ENCODE peak calls at places on chromosomes 3 and 15, in nine cellular contexts. One of them, this sample, is unnamed.

GRCh38 chr3:138118863-138119766 is 3.7 kb upstream of the DZIP1L start:
- DNase-seq in esophagus squamous epithelium: no peak
- DNase-seq in pons: peak; percentile 74
- DNase-seq in GM20000: peak; percentile 79
- DNase-seq in activated effector memory CD4-positive, alpha-beta T cell treated with Interleukin-2 at 50 U/mL for 16 hours: peak; percentile 28
- DNase-seq in omental fat pad: peak; percentile 75
- DNase-seq in AML-193: peak; percentile 71
- DNase-seq in stimulated activated naive CD8-positive, alpha-beta T cell treated with anti-CD3 and anti-CD28 coated beads, Interleukin-15, Interleukin-2, amounts not matched to agents 100 U/mL and 50 U/mL, for 24 hours: peak; percentile 71
- DNase-seq in GM13977: peak; percentile 72
- DNase-seq in this sample: no peak

GRCh38 chr3:72082121-72082715 is 297.3 kb upstream of the PROK2 start:
- DNase-seq in esophagus squamous epithelium: no peak
- DNase-seq in pons: peak; percentile 32
- DNase-seq in GM20000: peak; percentile 81
- DNase-seq in activated effector memory CD4-positive, alpha-beta T cell treated with Interleukin-2 at 50 U/mL for 16 hours: no peak
- DNase-seq in omental fat pad: no peak
- DNase-seq in AML-193: peak; percentile 100
- DNase-seq in stimulated activated naive CD8-positive, alpha-beta T cell treated with anti-CD3 and anti-CD28 coated beads, Interleukin-15, Interleukin-2, amounts not matched to agents 100 U/mL and 50 U/mL, for 24 hours: no peak
- DNase-seq in GM13977: peak; percentile 77
- DNase-seq in this sample: no peak

GRCh38 chr3:143221446-143221845 is 101.9 kb downstream of the CHST2 start:
- DNase-seq in esophagus squamous epithelium: no peak
- DNase-seq in pons: no peak
- DNase-seq in GM20000: no peak
- DNase-seq in activated effector memory CD4-positive, alpha-beta T cell treated with Interleukin-2 at 50 U/mL for 16 hours: no peak
- DNase-seq in omental fat pad: no peak
- DNase-seq in AML-193: no peak
- DNase-seq in stimulated activated naive CD8-positive, alpha-beta T cell treated with anti-CD3 and anti-CD28 coated beads, Interleukin-15, Interleukin-2, amounts not matched to agents 100 U/mL and 50 U/mL, for 24 hours: no peak
- DNase-seq in GM13977: no peak
- DNase-seq in this sample: no peak

GRCh38 chr3:127668906-127669305 is 3.8 kb upstream of the ABTB1 start:
- DNase-seq in esophagus squamous epithelium: no peak
- DNase-seq in pons: no peak
- DNase-seq in GM20000: no peak
- DNase-seq in activated effector memory CD4-positive, alpha-beta T cell treated with Interleukin-2 at 50 U/mL for 16 hours: no peak
- DNase-seq in omental fat pad: no peak
- DNase-seq in AML-193: no peak
- DNase-seq in stimulated activated naive CD8-positive, alpha-beta T cell treated with anti-CD3 and anti-CD28 coated beads, Interleukin-15, Interleukin-2, amounts not matched to agents 100 U/mL and 50 U/mL, for 24 hours: no peak
- DNase-seq in GM13977: no peak
- DNase-seq in this sample: no peak

GRCh38 chr3:101099791-101100190 is 106.6 kb upstream of the ABI3BP start:
- DNase-seq in esophagus squamous epithelium: no peak
- DNase-seq in pons: no peak
- DNase-seq in GM20000: no peak
- DNase-seq in activated effector memory CD4-positive, alpha-beta T cell treated with Interleukin-2 at 50 U/mL for 16 hours: no peak
- DNase-seq in omental fat pad: no peak
- DNase-seq in AML-193: no peak
- DNase-seq in stimulated activated naive CD8-positive, alpha-beta T cell treated with anti-CD3 and anti-CD28 coated beads, Interleukin-15, Interleukin-2, amounts not matched to agents 100 U/mL and 50 U/mL, for 24 hours: no peak
- DNase-seq in GM13977: no peak
- DNase-seq in this sample: no peak

GRCh38 chr3:12663311-12663935 is 494 bp downstream of the RAF1 start:
- DNase-seq in esophagus squamous epithelium: no peak
- DNase-seq in pons: no peak
- DNase-seq in GM20000: peak; percentile 59
- DNase-seq in activated effector memory CD4-positive, alpha-beta T cell treated with Interleukin-2 at 50 U/mL for 16 hours: no peak
- DNase-seq in omental fat pad: no peak
- DNase-seq in AML-193: no peak
- DNase-seq in stimulated activated naive CD8-positive, alpha-beta T cell treated with anti-CD3 and anti-CD28 coated beads, Interleukin-15, Interleukin-2, amounts not matched to agents 100 U/mL and 50 U/mL, for 24 hours: peak; percentile 53
- DNase-seq in GM13977: no peak
- DNase-seq in this sample: no peak

GRCh38 chr3:39148116-39149058 is 5.0 kb downstream of the CSRNP1 start:
- DNase-seq in esophagus squamous epithelium: no peak
- DNase-seq in pons: no peak
- DNase-seq in GM20000: peak; percentile 58
- DNase-seq in activated effector memory CD4-positive, alpha-beta T cell treated with Interleukin-2 at 50 U/mL for 16 hours: no peak
- DNase-seq in omental fat pad: no peak
- DNase-seq in AML-193: no peak
- DNase-seq in stimulated activated naive CD8-positive, alpha-beta T cell treated with anti-CD3 and anti-CD28 coated beads, Interleukin-15, Interleukin-2, amounts not matched to agents 100 U/mL and 50 U/mL, for 24 hours: no peak
- DNase-seq in GM13977: peak; percentile 55
- DNase-seq in this sample: no peak

GRCh38 chr3:66110840-66111239 is 72.1 kb upstream of the MAGI1 start:
- DNase-seq in esophagus squamous epithelium: no peak
- DNase-seq in pons: no peak
- DNase-seq in GM20000: no peak
- DNase-seq in activated effector memory CD4-positive, alpha-beta T cell treated with Interleukin-2 at 50 U/mL for 16 hours: no peak
- DNase-seq in omental fat pad: no peak
- DNase-seq in AML-193: no peak
- DNase-seq in stimulated activated naive CD8-positive, alpha-beta T cell treated with anti-CD3 and anti-CD28 coated beads, Interleukin-15, Interleukin-2, amounts not matched to agents 100 U/mL and 50 U/mL, for 24 hours: no peak
- DNase-seq in GM13977: no peak
- DNase-seq in this sample: no peak

GRCh38 chr3:30894521-30895289 is at the start of gene GADL1:
- DNase-seq in esophagus squamous epithelium: no peak
- DNase-seq in pons: no peak
- DNase-seq in GM20000: peak; percentile 13
- DNase-seq in activated effector memory CD4-positive, alpha-beta T cell treated with Interleukin-2 at 50 U/mL for 16 hours: no peak
- DNase-seq in omental fat pad: no peak
- DNase-seq in AML-193: no peak
- DNase-seq in stimulated activated naive CD8-positive, alpha-beta T cell treated with anti-CD3 and anti-CD28 coated beads, Interleukin-15, Interleukin-2, amounts not matched to agents 100 U/mL and 50 U/mL, for 24 hours: peak; percentile 24
- DNase-seq in GM13977: peak; percentile 28
- DNase-seq in this sample: no peak

GRCh38 chr15:67048281-67049279 is 16.8 kb upstream of the SMAD3 start:
- DNase-seq in esophagus squamous epithelium: no peak
- DNase-seq in pons: no peak
- DNase-seq in GM20000: no peak
- DNase-seq in activated effector memory CD4-positive, alpha-beta T cell treated with Interleukin-2 at 50 U/mL for 16 hours: no peak
- DNase-seq in omental fat pad: no peak
- DNase-seq in AML-193: no peak
- DNase-seq in stimulated activated naive CD8-positive, alpha-beta T cell treated with anti-CD3 and anti-CD28 coated beads, Interleukin-15, Interleukin-2, amounts not matched to agents 100 U/mL and 50 U/mL, for 24 hours: no peak
- DNase-seq in GM13977: no peak
- DNase-seq in this sample: peak; percentile 76

GRCh38 chr3:129824926-129825541 is 68.5 kb downstream of the TMCC1 start:
- DNase-seq in esophagus squamous epithelium: no peak
- DNase-seq in pons: peak; percentile 67
- DNase-seq in GM20000: peak; percentile 37
- DNase-seq in activated effector memory CD4-positive, alpha-beta T cell treated with Interleukin-2 at 50 U/mL for 16 hours: no peak
- DNase-seq in omental fat pad: no peak
- DNase-seq in AML-193: peak; percentile 62
- DNase-seq in stimulated activated naive CD8-positive, alpha-beta T cell treated with anti-CD3 and anti-CD28 coated beads, Interleukin-15, Interleukin-2, amounts not matched to agents 100 U/mL and 50 U/mL, for 24 hours: peak; percentile 62
- DNase-seq in GM13977: peak; percentile 37
- DNase-seq in this sample: peak; percentile 38

GRCh38 chr3:127595303-127595702 is 2.9 kb upstream of the MCM2 start:
- DNase-seq in esophagus squamous epithelium: no peak
- DNase-seq in pons: no peak
- DNase-seq in GM20000: no peak
- DNase-seq in activated effector memory CD4-positive, alpha-beta T cell treated with Interleukin-2 at 50 U/mL for 16 hours: no peak
- DNase-seq in omental fat pad: no peak
- DNase-seq in AML-193: no peak
- DNase-seq in stimulated activated naive CD8-positive, alpha-beta T cell treated with anti-CD3 and anti-CD28 coated beads, Interleukin-15, Interleukin-2, amounts not matched to agents 100 U/mL and 50 U/mL, for 24 hours: no peak
- DNase-seq in GM13977: no peak
- DNase-seq in this sample: no peak

GRCh38 chr3:32373844-32374243 is 17.8 kb upstream of the CMTM7 start:
- DNase-seq in esophagus squamous epithelium: no peak
- DNase-seq in pons: no peak
- DNase-seq in GM20000: no peak
- DNase-seq in activated effector memory CD4-positive, alpha-beta T cell treated with Interleukin-2 at 50 U/mL for 16 hours: no peak
- DNase-seq in omental fat pad: no peak
- DNase-seq in AML-193: no peak
- DNase-seq in stimulated activated naive CD8-positive, alpha-beta T cell treated with anti-CD3 and anti-CD28 coated beads, Interleukin-15, Interleukin-2, amounts not matched to agents 100 U/mL and 50 U/mL, for 24 hours: no peak
- DNase-seq in GM13977: no peak
- DNase-seq in this sample: no peak

GRCh38 chr15:41154412-41154811 is 38.3 kb upstream of the INO80 start:
- DNase-seq in esophagus squamous epithelium: no peak
- DNase-seq in pons: no peak
- DNase-seq in GM20000: no peak
- DNase-seq in activated effector memory CD4-positive, alpha-beta T cell treated with Interleukin-2 at 50 U/mL for 16 hours: no peak
- DNase-seq in omental fat pad: no peak
- DNase-seq in AML-193: no peak
- DNase-seq in stimulated activated naive CD8-positive, alpha-beta T cell treated with anti-CD3 and anti-CD28 coated beads, Interleukin-15, Interleukin-2, amounts not matched to agents 100 U/mL and 50 U/mL, for 24 hours: no peak
- DNase-seq in GM13977: no peak
- DNase-seq in this sample: no peak

GRCh38 chr3:122021811-122022401 is at the start of gene ILDR1:
- DNase-seq in esophagus squamous epithelium: no peak
- DNase-seq in pons: no peak
- DNase-seq in GM20000: peak; percentile 76
- DNase-seq in activated effector memory CD4-positive, alpha-beta T cell treated with Interleukin-2 at 50 U/mL for 16 hours: no peak
- DNase-seq in omental fat pad: no peak
- DNase-seq in AML-193: no peak
- DNase-seq in stimulated activated naive CD8-positive, alpha-beta T cell treated with anti-CD3 and anti-CD28 coated beads, Interleukin-15, Interleukin-2, amounts not matched to agents 100 U/mL and 50 U/mL, for 24 hours: peak; percentile 25
- DNase-seq in GM13977: peak; percentile 62
- DNase-seq in this sample: no peak

GRCh38 chr15:58918239-58918638 is 15.2 kb downstream of the SLTM start:
- DNase-seq in esophagus squamous epithelium: no peak
- DNase-seq in pons: no peak
- DNase-seq in GM20000: no peak
- DNase-seq in activated effector memory CD4-positive, alpha-beta T cell treated with Interleukin-2 at 50 U/mL for 16 hours: no peak
- DNase-seq in omental fat pad: no peak
- DNase-seq in AML-193: no peak
- DNase-seq in stimulated activated naive CD8-positive, alpha-beta T cell treated with anti-CD3 and anti-CD28 coated beads, Interleukin-15, Interleukin-2, amounts not matched to agents 100 U/mL and 50 U/mL, for 24 hours: no peak
- DNase-seq in GM13977: no peak
- DNase-seq in this sample: no peak

GRCh38 chr3:37154668-37155319 is 19.6 kb downstream of the LRRFIP2 start:
- DNase-seq in esophagus squamous epithelium: no peak
- DNase-seq in pons: no peak
- DNase-seq in GM20000: no peak
- DNase-seq in activated effector memory CD4-positive, alpha-beta T cell treated with Interleukin-2 at 50 U/mL for 16 hours: no peak
- DNase-seq in omental fat pad: no peak
- DNase-seq in AML-193: no peak
- DNase-seq in stimulated activated naive CD8-positive, alpha-beta T cell treated with anti-CD3 and anti-CD28 coated beads, Interleukin-15, Interleukin-2, amounts not matched to agents 100 U/mL and 50 U/mL, for 24 hours: no peak
- DNase-seq in GM13977: no peak
- DNase-seq in this sample: no peak

GRCh38 chr15:27827336-27827735 is 271.8 kb downstream of the OCA2 start:
- DNase-seq in esophagus squamous epithelium: no peak
- DNase-seq in pons: no peak
- DNase-seq in GM20000: no peak
- DNase-seq in activated effector memory CD4-positive, alpha-beta T cell treated with Interleukin-2 at 50 U/mL for 16 hours: no peak
- DNase-seq in omental fat pad: no peak
- DNase-seq in AML-193: no peak
- DNase-seq in stimulated activated naive CD8-positive, alpha-beta T cell treated with anti-CD3 and anti-CD28 coated beads, Interleukin-15, Interleukin-2, amounts not matched to agents 100 U/mL and 50 U/mL, for 24 hours: no peak
- DNase-seq in GM13977: no peak
- DNase-seq in this sample: no peak

GRCh38 chr3:126339466-126339865 is 17.7 kb downstream of the KLF15 start:
- DNase-seq in esophagus squamous epithelium: no peak
- DNase-seq in pons: no peak
- DNase-seq in GM20000: no peak
- DNase-seq in activated effector memory CD4-positive, alpha-beta T cell treated with Interleukin-2 at 50 U/mL for 16 hours: no peak
- DNase-seq in omental fat pad: no peak
- DNase-seq in AML-193: no peak
- DNase-seq in stimulated activated naive CD8-positive, alpha-beta T cell treated with anti-CD3 and anti-CD28 coated beads, Interleukin-15, Interleukin-2, amounts not matched to agents 100 U/mL and 50 U/mL, for 24 hours: no peak
- DNase-seq in GM13977: no peak
- DNase-seq in this sample: no peak

GRCh38 chr15:90190606-90191343 is 10.4 kb upstream of the SEMA4B start:
- DNase-seq in esophagus squamous epithelium: no peak
- DNase-seq in pons: no peak
- DNase-seq in GM20000: peak; percentile 59
- DNase-seq in activated effector memory CD4-positive, alpha-beta T cell treated with Interleukin-2 at 50 U/mL for 16 hours: no peak
- DNase-seq in omental fat pad: no peak
- DNase-seq in AML-193: no peak
- DNase-seq in stimulated activated naive CD8-positive, alpha-beta T cell treated with anti-CD3 and anti-CD28 coated beads, Interleukin-15, Interleukin-2, amounts not matched to agents 100 U/mL and 50 U/mL, for 24 hours: no peak
- DNase-seq in GM13977: no peak
- DNase-seq in this sample: no peak

GRCh38 chr15:101476756-101477155 is 12.8 kb downstream of the PCSK6 start:
- DNase-seq in esophagus squamous epithelium: no peak
- DNase-seq in pons: no peak
- DNase-seq in GM20000: no peak
- DNase-seq in activated effector memory CD4-positive, alpha-beta T cell treated with Interleukin-2 at 50 U/mL for 16 hours: no peak
- DNase-seq in omental fat pad: no peak
- DNase-seq in AML-193: no peak
- DNase-seq in stimulated activated naive CD8-positive, alpha-beta T cell treated with anti-CD3 and anti-CD28 coated beads, Interleukin-15, Interleukin-2, amounts not matched to agents 100 U/mL and 50 U/mL, for 24 hours: no peak
- DNase-seq in GM13977: no peak
- DNase-seq in this sample: no peak

GRCh38 chr3:23662079-23662617 is 143.6 kb upstream of the UBE2E1 start:
- DNase-seq in esophagus squamous epithelium: no peak
- DNase-seq in pons: no peak
- DNase-seq in GM20000: no peak
- DNase-seq in activated effector memory CD4-positive, alpha-beta T cell treated with Interleukin-2 at 50 U/mL for 16 hours: no peak
- DNase-seq in omental fat pad: no peak
- DNase-seq in AML-193: no peak
- DNase-seq in stimulated activated naive CD8-positive, alpha-beta T cell treated with anti-CD3 and anti-CD28 coated beads, Interleukin-15, Interleukin-2, amounts not matched to agents 100 U/mL and 50 U/mL, for 24 hours: no peak
- DNase-seq in GM13977: no peak
- DNase-seq in this sample: no peak

GRCh38 chr15:69679623-69680228 is 227.1 kb downstream of the RPLP1 start:
- DNase-seq in esophagus squamous epithelium: no peak
- DNase-seq in pons: no peak
- DNase-seq in GM20000: peak; percentile 63
- DNase-seq in activated effector memory CD4-positive, alpha-beta T cell treated with Interleukin-2 at 50 U/mL for 16 hours: no peak
- DNase-seq in omental fat pad: no peak
- DNase-seq in AML-193: no peak
- DNase-seq in stimulated activated naive CD8-positive, alpha-beta T cell treated with anti-CD3 and anti-CD28 coated beads, Interleukin-15, Interleukin-2, amounts not matched to agents 100 U/mL and 50 U/mL, for 24 hours: peak; percentile 71
- DNase-seq in GM13977: peak; percentile 58
- DNase-seq in this sample: no peak

GRCh38 chr3:108407858-108408257 is 102.5 kb downstream of the MYH15 start:
- DNase-seq in esophagus squamous epithelium: no peak
- DNase-seq in pons: no peak
- DNase-seq in GM20000: no peak
- DNase-seq in activated effector memory CD4-positive, alpha-beta T cell treated with Interleukin-2 at 50 U/mL for 16 hours: no peak
- DNase-seq in omental fat pad: no peak
- DNase-seq in AML-193: peak; percentile 46
- DNase-seq in stimulated activated naive CD8-positive, alpha-beta T cell treated with anti-CD3 and anti-CD28 coated beads, Interleukin-15, Interleukin-2, amounts not matched to agents 100 U/mL and 50 U/mL, for 24 hours: no peak
- DNase-seq in GM13977: no peak
- DNase-seq in this sample: no peak

GRCh38 chr3:47455806-47456452 is 19.8 kb downstream of the SCAP start:
- DNase-seq in esophagus squamous epithelium: no peak
- DNase-seq in pons: no peak
- DNase-seq in GM20000: no peak
- DNase-seq in activated effector memory CD4-positive, alpha-beta T cell treated with Interleukin-2 at 50 U/mL for 16 hours: no peak
- DNase-seq in omental fat pad: no peak
- DNase-seq in AML-193: peak; percentile 11
- DNase-seq in stimulated activated naive CD8-positive, alpha-beta T cell treated with anti-CD3 and anti-CD28 coated beads, Interleukin-15, Interleukin-2, amounts not matched to agents 100 U/mL and 50 U/mL, for 24 hours: no peak
- DNase-seq in GM13977: no peak
- DNase-seq in this sample: no peak

GRCh38 chr3:122572940-122573412 is 4.5 kb upstream of the PARP15 start:
- DNase-seq in esophagus squamous epithelium: no peak
- DNase-seq in pons: no peak
- DNase-seq in GM20000: peak; percentile 54
- DNase-seq in activated effector memory CD4-positive, alpha-beta T cell treated with Interleukin-2 at 50 U/mL for 16 hours: peak; percentile 17
- DNase-seq in omental fat pad: no peak
- DNase-seq in AML-193: peak; percentile 36
- DNase-seq in stimulated activated naive CD8-positive, alpha-beta T cell treated with anti-CD3 and anti-CD28 coated beads, Interleukin-15, Interleukin-2, amounts not matched to agents 100 U/mL and 50 U/mL, for 24 hours: peak; percentile 42
- DNase-seq in GM13977: no peak
- DNase-seq in this sample: no peak

GRCh38 chr15:47411733-47412530 is 305.4 kb upstream of the SEMA6D start:
- DNase-seq in esophagus squamous epithelium: no peak
- DNase-seq in pons: peak; percentile 13
- DNase-seq in GM20000: no peak
- DNase-seq in activated effector memory CD4-positive, alpha-beta T cell treated with Interleukin-2 at 50 U/mL for 16 hours: no peak
- DNase-seq in omental fat pad: no peak
- DNase-seq in AML-193: no peak
- DNase-seq in stimulated activated naive CD8-positive, alpha-beta T cell treated with anti-CD3 and anti-CD28 coated beads, Interleukin-15, Interleukin-2, amounts not matched to agents 100 U/mL and 50 U/mL, for 24 hours: no peak
- DNase-seq in GM13977: no peak
- DNase-seq in this sample: no peak

GRCh38 chr3:15812183-15812582 is 14.4 kb upstream of the ANKRD28 start:
- DNase-seq in esophagus squamous epithelium: no peak
- DNase-seq in pons: peak; percentile 48
- DNase-seq in GM20000: peak; percentile 10
- DNase-seq in activated effector memory CD4-positive, alpha-beta T cell treated with Interleukin-2 at 50 U/mL for 16 hours: no peak
- DNase-seq in omental fat pad: no peak
- DNase-seq in AML-193: peak; percentile 67
- DNase-seq in stimulated activated naive CD8-positive, alpha-beta T cell treated with anti-CD3 and anti-CD28 coated beads, Interleukin-15, Interleukin-2, amounts not matched to agents 100 U/mL and 50 U/mL, for 24 hours: no peak
- DNase-seq in GM13977: no peak
- DNase-seq in this sample: no peak

GRCh38 chr15:48861813-48862431 is 16.0 kb upstream of the EID1 start:
- DNase-seq in esophagus squamous epithelium: no peak
- DNase-seq in pons: peak; percentile 87
- DNase-seq in GM20000: peak; percentile 57
- DNase-seq in activated effector memory CD4-positive, alpha-beta T cell treated with Interleukin-2 at 50 U/mL for 16 hours: no peak
- DNase-seq in omental fat pad: no peak
- DNase-seq in AML-193: peak; percentile 77
- DNase-seq in stimulated activated naive CD8-positive, alpha-beta T cell treated with anti-CD3 and anti-CD28 coated beads, Interleukin-15, Interleukin-2, amounts not matched to agents 100 U/mL and 50 U/mL, for 24 hours: peak; percentile 45
- DNase-seq in GM13977: peak; percentile 49
- DNase-seq in this sample: no peak

GRCh38 chr15:82132742-82133141 is 86.9 kb upstream of the MEX3B start:
- DNase-seq in esophagus squamous epithelium: no peak
- DNase-seq in pons: no peak
- DNase-seq in GM20000: no peak
- DNase-seq in activated effector memory CD4-positive, alpha-beta T cell treated with Interleukin-2 at 50 U/mL for 16 hours: no peak
- DNase-seq in omental fat pad: no peak
- DNase-seq in AML-193: no peak
- DNase-seq in stimulated activated naive CD8-positive, alpha-beta T cell treated with anti-CD3 and anti-CD28 coated beads, Interleukin-15, Interleukin-2, amounts not matched to agents 100 U/mL and 50 U/mL, for 24 hours: no peak
- DNase-seq in GM13977: no peak
- DNase-seq in this sample: peak; percentile 5

GRCh38 chr15:78007965-78008886 is 69.3 kb downstream of the TBC1D2B start:
- DNase-seq in esophagus squamous epithelium: no peak
- DNase-seq in pons: no peak
- DNase-seq in GM20000: no peak
- DNase-seq in activated effector memory CD4-positive, alpha-beta T cell treated with Interleukin-2 at 50 U/mL for 16 hours: no peak
- DNase-seq in omental fat pad: no peak
- DNase-seq in AML-193: no peak
- DNase-seq in stimulated activated naive CD8-positive, alpha-beta T cell treated with anti-CD3 and anti-CD28 coated beads, Interleukin-15, Interleukin-2, amounts not matched to agents 100 U/mL and 50 U/mL, for 24 hours: no peak
- DNase-seq in GM13977: no peak
- DNase-seq in this sample: no peak